ENCODE peak calls at places on chromosomes 4 and X, in five cellular contexts. E, R, C, M and D are unnamed samples.

GRCh38 chrX:54182864-54183613 is at the start of gene FAM120C:
- DNase-seq in E (peak; percentile 64), R (peak; percentile 79), C (peak; percentile 66), M (peak; percentile 80), D (peak; percentile 84)

GRCh38 chr4:17939061-17939460 is 82.5 kb downstream of the LCORL start:
- DNase-seq in E (no peak), R (no peak), C (no peak), M (no peak), D (no peak)

GRCh38 chr4:6763330-6763851 is 19.1 kb upstream of the KIAA0232 start:
- DNase-seq in E (no peak), R (no peak), C (no peak), M (no peak), D (no peak)

GRCh38 chr4:6761540-6762243 is 20.8 kb upstream of the KIAA0232 start:
- DNase-seq in E (no peak), R (no peak), C (peak; percentile 54), M (no peak), D (no peak)

GRCh38 chrX:108131471-108131870 is 39.9 kb downstream of the ATG4A start:
- DNase-seq in E (no peak), R (no peak), C (peak; percentile 37), M (no peak), D (no peak)

GRCh38 chr4:159105761-159106243 is 2.9 kb downstream of the RAPGEF2 start:
- DNase-seq in E (peak; percentile 40), R (no peak), C (peak; percentile 17), M (peak; percentile 23), D (no peak)

GRCh38 chrX:155966876-155967275 is 30.6 kb upstream of the IL9R start:
- DNase-seq in E (no peak), R (peak; percentile 70), C (peak; percentile 1), M (peak; percentile 18), D (peak; percentile 81)

GRCh38 chr4:54586343-54586953 is 71.3 kb upstream of the KIT start:
- DNase-seq in E (peak; percentile 50), R (no peak), C (peak; percentile 54), M (no peak), D (no peak)

GRCh38 chr4:6517171-6517570 is 44.8 kb upstream of the PPP2R2C start:
- DNase-seq in E (no peak), R (no peak), C (no peak), M (no peak), D (no peak)

GRCh38 chr4:2441393-2442174 is 22.8 kb downstream of the CFAP99 start:
- DNase-seq in E (peak; percentile 38), R (peak; percentile 60), C (no peak), M (peak; percentile 93), D (peak; percentile 91)

GRCh38 chrX:70998402-70999027 is 67.6 kb upstream of the SLC7A3 start:
- DNase-seq in E (peak; percentile 57), R (no peak), C (peak; percentile 2), M (no peak), D (peak; percentile 60)